ENCODE peak calls at places on chromosomes 6 and 20, in ten cellular contexts. T is colonic mucosa; K is aorta; Q is lower lobe of right lung; J is upper lobe of right lung; H is fibroblast of lung; U is right cardiac atrium; V is CD4-positive, alpha-beta T cell; G is caudate nucleus; Y is CD8-positive, alpha-beta memory T cell. N is an unnamed sample.

GRCh38 chr20:56773731-56774130 is 144.6 kb downstream of the TFAP2C start:
- DNase-seq in T (no peak), K (no peak), Q (no peak), J (no peak), H (no peak), U (no peak), V (no peak), G (no peak), Y (no peak), N (no peak)

GRCh38 chr6:121305957-121306607 is 28.2 kb downstream of the TBC1D32 start:
- DNase-seq in T (no peak), K (no peak), Q (no peak), J (no peak), H (peak), U (no peak), V (no peak), G (no peak), Y (no peak), N (no peak)

GRCh38 chr6:169807699-169808607 is 56.5 kb downstream of the ERMARD start:
- DNase-seq in T (peak), K (no peak), Q (no peak), J (no peak), H (no peak), U (no peak), V (no peak), G (no peak), Y (no peak), N (no peak)

GRCh38 chr20:5150226-5151076 is 23.6 kb downstream of the CDS2 start:
- DNase-seq in T (peak), K (no peak), Q (no peak), J (no peak), H (peak), U (no peak), V (no peak), G (no peak), Y (no peak), N (no peak)

GRCh38 chr6:149060300-149060984 is 257.1 kb upstream of the TAB2 start:
- DNase-seq in T (peak), K (no peak), Q (peak), J (no peak), H (peak), U (no peak), V (peak), G (no peak), Y (peak), N (no peak)

GRCh38 chr6:53359843-53360834 is 11.4 kb upstream of the ELOVL5 start:
- DNase-seq in T (no peak), K (no peak), Q (no peak), J (no peak), H (peak), U (no peak), V (no peak), G (no peak), Y (no peak), N (no peak)

GRCh38 chr20:63642518-63643247 is 10.5 kb downstream of the STMN3 start:
- DNase-seq in T (peak), K (no peak), Q (no peak), J (no peak), H (no peak), U (no peak), V (peak), G (no peak), Y (no peak), N (no peak)

GRCh38 chr6:125533710-125534397 is 215.6 kb upstream of the HEY2 start:
- DNase-seq in T (no peak), K (no peak), Q (no peak), J (no peak), H (no peak), U (no peak), V (no peak), G (no peak), Y (no peak), N (no peak)

GRCh38 chr6:118872726-118873125 is 21.2 kb upstream of the ASF1A start:
- DNase-seq in T (no peak), K (no peak), Q (no peak), J (no peak), H (no peak), U (no peak), V (no peak), G (no peak), Y (no peak), N (no peak)

GRCh38 chr20:49993301-49993751 is 10.5 kb downstream of the SNAI1 start:
- DNase-seq in T (no peak), K (no peak), Q (no peak), J (no peak), H (peak), U (no peak), V (no peak), G (no peak), Y (no peak), N (no peak)

GRCh38 chr6:123965894-123966293 is 162.2 kb downstream of the NKAIN2 start:
- DNase-seq in T (no peak), K (no peak), Q (no peak), J (no peak), H (peak), U (no peak), V (no peak), G (no peak), Y (no peak), N (no peak)

GRCh38 chr6:166862287-166862977 is 93.9 kb downstream of the RNASET2 start:
- DNase-seq in T (no peak), K (no peak), Q (no peak), J (no peak), H (no peak), U (peak), V (peak), G (peak), Y (no peak), N (no peak)

GRCh38 chr6:149414009-149414408 is 13.9 kb downstream of the SUMO4 start:
- DNase-seq in T (no peak), K (no peak), Q (no peak), J (no peak), H (no peak), U (no peak), V (no peak), G (no peak), Y (no peak), N (no peak)

GRCh38 chr6:4660377-4661321 is 115.6 kb upstream of the CDYL start:
- DNase-seq in T (no peak), K (peak), Q (no peak), J (no peak), H (no peak), U (no peak), V (no peak), G (no peak), Y (no peak), N (no peak)

GRCh38 chr6:21582651-21583050 is 10.9 kb upstream of the SOX4 start:
- DNase-seq in T (no peak), K (no peak), Q (no peak), J (no peak), H (no peak), U (no peak), V (no peak), G (no peak), Y (no peak), N (no peak)

GRCh38 chr6:15539722-15540270 is 123.0 kb downstream of the DTNBP1 start:
- DNase-seq in T (no peak), K (no peak), Q (no peak), J (no peak), H (no peak), U (no peak), V (no peak), G (no peak), Y (no peak), N (no peak)

GRCh38 chr6:53771780-53772624 is 22.8 kb upstream of the LRRC1 start:
- DNase-seq in T (no peak), K (no peak), Q (no peak), J (no peak), H (peak), U (no peak), V (no peak), G (no peak), Y (no peak), N (no peak)

GRCh38 chr6:11828185-11828897 is 49.7 kb upstream of the ADTRP start:
- DNase-seq in T (no peak), K (no peak), Q (no peak), J (no peak), H (peak), U (no peak), V (no peak), G (no peak), Y (no peak), N (no peak)

GRCh38 chr20:56395166-56395565 is 2.7 kb downstream of the CSTF1 start:
- DNase-seq in T (no peak), K (no peak), Q (no peak), J (no peak), H (no peak), U (no peak), V (no peak), G (no peak), Y (no peak), N (no peak)

GRCh38 chr6:45387236-45387635 is 9.5 kb upstream of the SUPT3H start:
- DNase-seq in T (no peak), K (no peak), Q (no peak), J (no peak), H (no peak), U (no peak), V (no peak), G (no peak), Y (no peak), N (no peak)

GRCh38 chr20:11921326-11921725 is 3.6 kb downstream of the BTBD3 start:
- DNase-seq in T (no peak), K (no peak), Q (no peak), J (no peak), H (peak), U (no peak), V (no peak), G (no peak), Y (no peak), N (no peak)

GRCh38 chr20:62358728-62359490 is 8.2 kb downstream of the LAMA5 start:
- DNase-seq in T (no peak), K (peak), Q (no peak), J (no peak), H (no peak), U (no peak), V (no peak), G (no peak), Y (no peak), N (no peak)
- H3K27ac ChIP-seq in T (peak), K (no peak), Q (peak), J (peak), H (peak), U (peak), V (no peak), G (peak), Y (peak), N (peak)

DNA sequence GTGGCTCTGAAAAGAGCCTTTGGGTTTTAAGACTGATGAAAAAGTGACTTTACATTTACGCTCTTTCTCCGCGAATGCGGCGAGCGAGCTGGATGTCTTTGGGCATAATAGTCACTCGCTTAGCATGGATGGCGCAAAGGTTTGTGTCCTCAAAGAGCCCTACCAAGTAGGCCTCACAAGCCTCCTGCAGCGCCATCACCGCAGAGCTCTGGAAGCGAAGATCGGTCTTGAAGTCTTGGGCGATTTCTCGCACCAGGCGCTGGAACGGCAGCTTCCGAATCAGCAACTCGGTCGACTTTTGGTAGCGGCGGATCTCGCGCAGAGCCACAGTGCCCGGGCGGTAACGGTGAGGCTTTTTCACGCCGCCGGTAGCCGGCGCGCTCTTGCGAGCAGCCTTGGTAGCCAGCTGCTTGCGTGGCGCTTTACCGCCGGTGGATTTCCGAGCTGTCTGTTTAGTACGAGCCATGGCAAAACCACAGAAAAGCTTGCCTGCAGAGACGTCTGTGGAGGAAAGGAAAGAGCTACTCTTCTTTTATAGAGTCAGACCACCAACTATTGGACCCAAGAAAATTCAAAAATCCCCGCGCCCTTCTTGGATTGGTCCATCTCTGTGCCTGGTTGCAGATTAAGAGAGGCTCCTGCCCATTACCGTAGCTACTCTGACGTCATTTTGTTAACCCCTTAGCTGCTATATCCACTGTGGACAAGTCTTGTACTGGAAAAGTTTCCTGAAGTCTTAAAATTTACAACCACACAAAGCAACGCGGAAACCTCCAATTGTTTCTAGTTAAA is 55.4 kb upstream of the HFE start:
- DNase-seq in T (peak), K (peak), Q (peak), J (peak), H (peak), U (peak), V (peak), G (peak), Y (peak), N (no peak)
- H3K27ac ChIP-seq in T (peak), K (no peak), Q (peak), J (peak), H (peak), U (peak), V (peak), G (no peak), Y (peak), N (no peak)

GRCh38 chr6:106966671-106967522 is 7.6 kb downstream of the CD24 start:
- DNase-seq in T (no peak), K (no peak), Q (no peak), J (no peak), H (no peak), U (no peak), V (no peak), G (no peak), Y (no peak), N (no peak)
- H3K27ac ChIP-seq in T (no peak), K (no peak), Q (no peak), J (no peak), H (no peak), U (no peak), V (no peak), G (no peak), Y (no peak), N (no peak)

DNA sequence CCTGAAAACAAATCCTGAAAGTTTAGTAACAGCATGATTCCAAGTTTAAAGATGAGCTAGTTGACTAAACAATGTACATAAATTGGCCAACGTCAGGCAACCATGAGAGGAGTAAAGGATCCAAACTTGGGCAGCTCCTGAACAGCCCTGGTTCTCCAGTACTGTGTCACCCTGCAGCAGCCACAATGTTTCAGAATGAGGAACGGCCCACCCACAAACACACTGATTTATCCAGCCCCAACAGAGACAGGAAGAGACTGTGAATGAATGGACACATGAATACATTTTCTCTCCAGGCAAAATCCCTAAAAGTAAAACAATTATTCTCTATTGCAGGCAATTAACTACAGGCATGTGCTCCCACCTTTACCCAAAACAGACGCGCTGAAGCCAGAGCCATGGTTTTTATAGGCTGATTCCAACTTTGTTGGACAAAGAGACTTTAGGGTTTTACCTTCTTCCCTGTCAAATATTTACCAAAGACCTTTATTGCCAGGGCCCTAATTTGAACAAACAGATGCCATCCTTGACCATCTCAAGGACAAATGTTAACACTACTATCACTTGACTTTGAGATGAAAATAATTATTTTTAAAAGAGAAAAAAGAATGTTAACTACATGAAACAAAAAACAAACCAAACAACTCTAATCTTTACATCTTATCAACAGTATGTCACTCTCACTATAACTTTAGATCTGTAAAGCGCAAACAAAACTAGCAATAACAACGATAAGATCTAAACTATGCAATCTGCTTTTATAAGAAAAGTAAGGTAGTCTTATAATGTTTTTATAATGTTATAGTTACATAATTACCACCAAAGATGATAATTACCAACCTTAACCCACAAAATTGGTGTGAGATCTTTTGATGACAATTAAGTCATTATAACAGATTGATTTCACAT is 22.9 kb downstream of the CNKSR3 start:
- DNase-seq in T (peak), K (no peak), Q (no peak), J (no peak), H (no peak), U (no peak), V (no peak), G (no peak), Y (no peak), N (no peak)
- H3K27ac ChIP-seq in T (no peak), K (no peak), Q (no peak), J (no peak), H (peak), U (no peak), V (no peak), G (no peak), Y (no peak), N (no peak)

GRCh38 chr6:64227868-64228267 is 592.3 kb downstream of the PHF3 start:
- DNase-seq in T (no peak), K (no peak), Q (no peak), J (no peak), H (peak), U (no peak), V (no peak), G (no peak), Y (no peak), N (no peak)
- H3K27ac ChIP-seq in T (no peak), K (no peak), Q (no peak), J (no peak), H (no peak), U (no peak), V (no peak), G (no peak), Y (no peak), N (no peak)

DNA sequence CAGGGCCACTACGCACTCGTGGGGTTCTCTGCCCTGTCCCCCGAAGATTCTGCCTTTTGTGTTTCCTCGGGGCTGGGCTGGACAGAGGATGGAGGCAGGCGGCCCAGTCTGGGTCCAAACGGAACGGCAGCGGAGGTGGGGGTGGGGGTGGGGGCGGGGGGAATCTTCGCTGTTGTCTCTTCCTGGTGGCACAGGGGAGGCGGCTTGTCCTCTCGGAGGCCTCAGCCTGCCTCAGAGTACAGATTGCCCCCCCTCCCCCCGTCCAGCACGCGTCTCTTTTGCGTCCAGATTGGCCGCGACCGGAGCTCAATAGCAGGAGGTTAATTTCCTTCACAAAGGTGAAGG is 1.4 kb upstream of the INSM1 start:
- DNase-seq in T (no peak), K (no peak), Q (no peak), J (no peak), H (no peak), U (no peak), V (no peak), G (no peak), Y (no peak), N (no peak)
- H3K27ac ChIP-seq in T (no peak), K (no peak), Q (no peak), J (no peak), H (no peak), U (no peak), V (no peak), G (no peak), Y (no peak), N (no peak)

GRCh38 chr6:36657942-36658544 is 20.5 kb upstream of the CDKN1A start:
- DNase-seq in T (no peak), K (no peak), Q (no peak), J (no peak), H (no peak), U (no peak), V (no peak), G (no peak), Y (no peak), N (no peak)
- H3K27ac ChIP-seq in T (no peak), K (no peak), Q (no peak), J (no peak), H (no peak), U (no peak), V (no peak), G (no peak), Y (no peak), N (no peak)

DNA sequence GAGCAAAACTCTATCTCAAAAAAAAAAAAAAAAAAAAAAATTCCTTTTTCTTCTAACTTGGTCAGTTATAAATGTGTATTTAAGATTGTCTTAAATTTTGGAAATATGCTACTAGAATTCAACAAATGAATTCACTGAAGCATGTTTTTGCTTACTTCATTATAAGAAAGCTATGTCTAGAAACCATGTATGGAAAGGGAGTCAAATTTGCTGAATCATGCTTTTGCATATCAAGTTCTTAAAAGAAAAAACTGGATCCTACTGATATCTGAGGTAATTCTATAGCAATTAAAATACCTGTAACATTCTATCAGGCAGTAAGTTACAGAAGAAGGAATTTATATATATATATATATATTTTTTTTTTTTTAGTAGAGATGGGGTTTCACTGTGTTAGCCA is 27.7 kb downstream of the AKIRIN2 start:
- DNase-seq in T (no peak), K (no peak), Q (no peak), J (no peak), H (no peak), U (no peak), V (no peak), G (no peak), Y (no peak), N (no peak)
- H3K27ac ChIP-seq in T (no peak), K (no peak), Q (no peak), J (no peak), H (no peak), U (no peak), V (no peak), G (no peak), Y (no peak), N (no peak)

GRCh38 chr20:37379967-37380828 is 34.3 kb downstream of the SRC start:
- DNase-seq in T (peak), K (no peak), Q (peak), J (no peak), H (no peak), U (peak), V (no peak), G (no peak), Y (no peak), N (no peak)
- H3K27ac ChIP-seq in T (peak), K (no peak), Q (no peak), J (no peak), H (no peak), U (no peak), V (no peak), G (no peak), Y (peak), N (no peak)

GRCh38 chr6:317452-318144 is 25.3 kb downstream of the DUSP22 start:
- DNase-seq in T (no peak), K (no peak), Q (no peak), J (peak), H (no peak), U (peak), V (no peak), G (no peak), Y (no peak), N (no peak)
- H3K27ac ChIP-seq in T (no peak), K (no peak), Q (no peak), J (no peak), H (no peak), U (no peak), V (no peak), G (no peak), Y (no peak), N (no peak)

N was measured in substantia nigra.